ENCODE peak calls at places on chromosomes 3 and 15, in nine cellular contexts. O, G, A, W, T, F, I, U and K are unnamed samples. For H3K36me3 and H3K9me3, the result is how much of the 10 kb centered on the place peaks cover.

GRCh38 chr3:4906107-4906621 is 73.1 kb upstream of the BHLHE40 start:
- DNase-seq in T (no peak), A (no peak), W (no peak), F (no peak), G (no peak), O (no peak), U (no peak), I (no peak), K (no peak)

GRCh38 chr3:52521881-52522650 is 11.6 kb downstream of the NT5DC2 start:
- DNase-seq in U (no peak), W (peak), A (no peak), O (no peak), F (no peak), G (no peak), T (no peak), I (no peak), K (no peak)

GRCh38 chr15:43218908-43219706 is 1.7 kb downstream of the EPB42 start:
- DNase-seq in T (no peak), U (no peak), I (no peak), F (peak), A (no peak), G (no peak), W (no peak), O (no peak), K (no peak)

GRCh38 chr3:174958671-174959328 is 99.7 kb downstream of the NAALADL2 start:
- DNase-seq in I (no peak), A (no peak), T (no peak), G (no peak), O (no peak), W (no peak), U (no peak), F (no peak), K (no peak)

GRCh38 chr3:175512700-175513099 is 653.6 kb downstream of the NAALADL2 start:
- DNase-seq in I (no peak), U (no peak), W (no peak), T (no peak), G (no peak), F (no peak), A (no peak), O (no peak), K (no peak)

GRCh38 chr15:70351391-70351790 is 253.7 kb upstream of the TLE3 start:
- DNase-seq in T (no peak), O (no peak), A (no peak), I (no peak), U (peak), F (no peak), G (no peak), W (no peak), K (no peak)

GRCh38 chr3:155065537-155065936 is 14.6 kb upstream of the MME start:
- DNase-seq in G (no peak), A (no peak), U (no peak), T (no peak), W (no peak), F (no peak), I (no peak), O (no peak), K (no peak)

GRCh38 chr3:4865714-4866113 is 113.5 kb upstream of the BHLHE40 start:
- DNase-seq in T (no peak), U (no peak), W (no peak), A (no peak), G (no peak), F (no peak), I (no peak), O (no peak), K (no peak)

GRCh38 chr3:16350953-16351318 is 85.9 kb downstream of the OXNAD1 start:
- DNase-seq in W (no peak), F (no peak), T (no peak), U (no peak), G (no peak), I (no peak), A (no peak), O (no peak), K (no peak)

GRCh38 chr3:51620543-51620942 is 50.5 kb upstream of the TEX264 start:
- DNase-seq in O (no peak), W (peak), I (no peak), F (no peak), T (no peak), U (no peak), A (no peak), G (peak), K (no peak)

GRCh38 chr3:60841355-60841754 is 409.9 kb downstream of the FHIT start:
- DNase-seq in T (no peak), O (no peak), I (no peak), F (no peak), G (peak), U (no peak), W (no peak), A (no peak), K (no peak)

GRCh38 chr3:126135398-126136076 is 44.8 kb downstream of the ALDH1L1 start:
- DNase-seq in I (peak), O (peak), A (peak), W (peak), U (peak), G (no peak), F (peak), T (peak), K (no peak)

GRCh38 chr3:71063768-71064287 is 519.7 kb downstream of the FOXP1 start:
- DNase-seq in G (peak), W (no peak), F (no peak), U (peak), A (no peak), T (no peak), I (no peak), O (no peak), K (no peak)

GRCh38 chr3:47469616-47470015 is 6.1 kb downstream of the SCAP start:
- DNase-seq in W (no peak), T (no peak), U (no peak), G (no peak), I (no peak), F (no peak), A (no peak), O (peak), K (no peak)

GRCh38 chr15:63093486-63094205 is 28.0 kb upstream of the LACTB start:
- DNase-seq in G (peak), O (peak), U (peak), W (peak), A (peak), I (peak), F (peak), T (peak), K (peak)

GRCh38 chr3:35659808-35660207 is 20.5 kb downstream of the ARPP21 start:
- DNase-seq in W (no peak), G (peak), I (no peak), T (no peak), U (no peak), O (peak), F (no peak), A (no peak), K (no peak)

GRCh38 chr3:63753995-63754394 is 65.1 kb upstream of the C3orf49 start:
- DNase-seq in W (no peak), G (no peak), I (no peak), O (no peak), U (no peak), F (no peak), T (no peak), A (no peak), K (no peak)

GRCh38 chr3:183743231-183743630 is 45.6 kb downstream of the YEATS2 start:
- DNase-seq in T (no peak), A (no peak), G (no peak), W (no peak), U (no peak), O (no peak), I (no peak), F (no peak), K (no peak)
- H3K36me3 ChIP-seq in T (under half), A (under half), G (under half), W (under half), U (under half), O (under half), I (under half), F (under half), K (under half)

DNA sequence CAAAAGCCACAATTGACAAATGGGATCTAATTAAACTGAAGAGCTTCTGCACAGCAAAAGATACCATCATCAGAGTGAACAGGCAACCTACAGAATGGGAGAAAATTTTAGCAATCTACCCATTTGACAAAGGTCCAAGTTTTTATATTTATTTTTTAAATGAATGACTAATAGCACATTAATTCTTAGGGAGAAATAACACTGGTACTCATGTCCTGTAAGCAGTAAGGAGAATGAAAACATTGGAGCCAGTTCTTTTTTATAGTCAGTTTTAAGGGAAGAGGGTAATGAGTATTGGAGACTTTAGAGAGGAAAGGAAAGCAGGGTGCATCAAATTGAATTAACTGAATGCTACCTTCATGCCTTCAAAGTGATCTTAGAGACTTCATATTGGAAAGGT is 404.7 kb upstream of the TGFBR2 start:
- DNase-seq in U (no peak), F (no peak), T (no peak), G (no peak), A (no peak), W (no peak), O (no peak), I (no peak), K (no peak)
- TF ChIP-seq EP300 in U (no peak), F (no peak), T (no peak), G (no peak), A (no peak), W (no peak), O (no peak), I (no peak), K (no peak)

DNA sequence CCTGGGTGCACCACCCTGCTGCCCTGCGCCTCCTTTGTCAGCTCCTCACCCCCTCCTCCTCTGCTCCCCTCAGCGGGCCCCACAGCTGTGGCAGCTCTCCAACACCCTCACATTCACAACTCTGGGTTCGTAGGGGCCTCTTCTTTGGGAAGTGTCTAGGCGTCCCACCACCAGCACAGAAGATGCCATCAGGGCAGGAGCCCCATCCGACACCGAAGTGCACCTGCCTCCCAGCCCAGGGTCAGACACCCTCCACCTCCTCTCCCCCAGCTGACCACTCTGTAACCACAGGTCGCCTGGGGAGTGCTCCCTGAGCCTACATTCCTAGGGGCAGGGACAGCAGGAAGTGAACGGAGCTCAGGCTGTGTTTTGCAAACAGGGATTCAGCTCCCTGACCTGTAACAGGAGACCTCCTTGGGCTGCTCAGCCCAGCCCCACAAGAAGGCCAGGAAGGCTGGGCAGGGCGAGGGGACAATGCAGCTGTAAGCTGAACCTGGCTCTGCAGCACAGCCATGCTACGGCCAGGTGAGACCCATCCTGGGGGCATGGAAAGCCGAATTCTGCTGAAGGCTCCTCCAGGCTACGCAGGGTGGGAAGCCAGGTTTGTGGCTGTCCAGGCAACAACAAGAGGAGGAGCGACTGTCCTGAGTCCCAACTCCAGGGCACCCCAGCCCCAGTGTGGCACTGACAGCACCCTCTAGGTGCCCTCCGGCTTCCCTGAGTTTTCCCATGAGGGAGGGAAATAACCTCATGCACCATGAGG is 269.0 kb downstream of the GOLGA6L6 start:
- DNase-seq in T (no peak), O (no peak), W (no peak), F (no peak), A (no peak), I (no peak), G (no peak), U (no peak), K (no peak)
- H3K9me3 ChIP-seq in T (under half), O (under half), W (under half), F (under half), A (under half), I (under half), G (under half), U (under half), K (under half)

GRCh38 chr3:184177767-184178306 is 3.2 kb downstream of the AP2M1 start:
- DNase-seq in G (no peak), A (no peak), U (no peak), O (no peak), I (peak), W (no peak), F (no peak), T (no peak), K (no peak)
- H3K36me3 ChIP-seq in G (half or more), A (half or more), U (half or more), O (under half), I (under half), W (under half), F (under half), T (half or more), K (half or more)

GRCh38 chr15:92305342-92305741 is 88.3 kb upstream of the ST8SIA2 start:
- DNase-seq in A (no peak), I (no peak), O (no peak), U (no peak), F (no peak), W (no peak), G (no peak), T (no peak), K (no peak)

GRCh38 chr15:92304239-92304975 is 89.3 kb upstream of the ST8SIA2 start:
- DNase-seq in F (no peak), I (no peak), G (no peak), T (no peak), U (no peak), A (no peak), O (no peak), W (no peak), K (no peak)

DNA sequence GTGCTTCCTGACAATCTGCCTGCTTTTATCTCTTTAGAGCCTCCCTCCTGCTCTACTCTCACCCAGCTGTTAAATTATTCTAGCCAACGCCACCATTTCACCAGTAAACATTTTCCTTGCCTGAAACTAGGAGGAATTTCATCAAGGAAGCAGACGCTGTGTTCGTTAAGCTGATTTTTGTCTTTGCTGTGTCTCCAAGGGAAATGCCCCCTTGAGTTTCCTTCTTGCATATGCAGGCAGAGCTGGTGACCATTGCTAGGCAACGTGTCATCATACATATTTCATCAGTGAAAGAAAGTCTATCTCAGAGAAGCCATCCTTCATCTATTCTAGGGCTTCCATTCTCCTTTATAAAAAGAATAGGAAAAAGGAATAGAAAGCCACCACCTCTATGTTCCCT is 87.0 kb upstream of the ST8SIA2 start:
- DNase-seq in T (no peak), I (no peak), O (no peak), A (no peak), F (no peak), W (no peak), G (peak), U (no peak), K (no peak)
- TF ChIP-seq EP300 in T (no peak), I (no peak), O (no peak), A (no peak), F (no peak), W (no peak), G (no peak), U (no peak), K (no peak)

GRCh38 chr15:45231061-45231576 is 20.9 kb upstream of the SLC28A2 start:
- DNase-seq in G (no peak), I (no peak), O (no peak), W (no peak), F (no peak), U (no peak), A (no peak), T (no peak), K (no peak)

GRCh38 chr15:45228931-45229330 is 23.1 kb upstream of the SLC28A2 start:
- DNase-seq in O (no peak), A (peak), U (no peak), F (no peak), G (no peak), W (no peak), T (no peak), I (no peak), K (no peak)

GRCh38 chr15:45231864-45232562 is 20.0 kb upstream of the SLC28A2 start:
- DNase-seq in I (no peak), A (no peak), G (no peak), W (no peak), F (no peak), T (no peak), U (no peak), O (no peak), K (no peak)

GRCh38 chr15:45230246-45230965 is 21.6 kb upstream of the SLC28A2 start:
- DNase-seq in I (no peak), G (no peak), F (no peak), A (no peak), U (no peak), T (no peak), O (no peak), W (no peak), K (no peak)

DNA sequence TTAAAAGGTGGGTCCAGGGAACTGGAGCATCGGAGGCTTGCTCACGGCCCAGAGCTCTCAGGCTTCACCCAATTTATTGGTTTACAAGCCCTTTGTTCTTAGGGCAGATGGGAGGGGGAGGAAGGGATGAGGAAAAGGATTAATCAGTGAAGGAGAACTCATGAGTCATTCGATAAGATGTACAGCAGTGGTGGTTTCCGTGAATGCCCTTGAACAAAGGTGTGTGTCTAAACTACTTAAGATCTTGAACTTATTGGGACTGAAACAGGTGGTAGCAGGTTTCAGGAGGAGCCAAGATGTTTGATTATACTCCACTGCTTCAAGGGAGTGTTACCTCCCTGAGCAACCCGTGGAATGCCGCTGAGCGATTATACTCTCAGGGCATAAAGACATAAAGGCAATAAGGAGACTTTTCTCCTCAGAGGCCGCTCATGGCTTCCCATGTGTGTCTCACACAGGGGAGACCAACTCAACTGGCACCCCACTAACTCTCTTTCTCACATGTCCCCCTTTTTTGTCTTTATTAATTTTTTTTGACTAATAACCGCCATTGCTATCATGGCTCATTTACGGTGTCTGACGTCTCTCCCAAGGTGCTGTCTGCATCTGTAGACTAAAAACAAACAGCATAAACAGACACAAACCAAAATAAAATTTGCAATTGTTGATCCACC is 17.3 kb upstream of the SLC28A2 start:
- DNase-seq in U (no peak), F (no peak), O (no peak), G (no peak), W (no peak), I (no peak), T (no peak), A (no peak), K (no peak)
- H3K9me3 ChIP-seq in U (under half), F (under half), O (under half), G (under half), W (under half), I (under half), T (under half), A (under half), K (under half)

DNA sequence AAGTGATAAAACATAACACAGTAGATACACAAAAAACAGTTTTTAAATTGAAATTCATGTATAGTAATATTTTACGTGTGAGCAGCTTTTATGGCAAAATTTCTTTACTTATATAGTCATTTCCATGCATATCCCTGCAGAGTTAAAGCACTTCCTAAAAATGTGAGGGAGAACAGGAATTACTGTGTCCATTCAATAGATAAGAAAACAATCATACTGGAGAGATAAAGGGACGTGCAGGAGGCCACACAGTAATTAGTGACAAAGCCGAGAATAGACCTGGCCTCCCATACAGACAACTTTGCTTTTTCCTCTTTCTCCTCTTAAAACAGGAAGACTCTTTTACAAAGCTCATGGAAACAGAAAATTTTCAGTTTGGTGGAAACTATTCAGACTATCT is 247.5 kb downstream of the CDIN1 start:
- DNase-seq in W (no peak), T (no peak), I (no peak), F (no peak), O (no peak), U (no peak), G (no peak), A (no peak), K (no peak)
- H3K36me3 ChIP-seq in W (under half), T (under half), I (under half), F (under half), O (under half), U (under half), G (under half), A (under half), K (under half)

GRCh38 chr15:36884404-36885335 is 215.7 kb downstream of the MEIS2 start:
- DNase-seq in O (no peak), T (no peak), G (no peak), W (no peak), F (no peak), A (no peak), U (no peak), I (no peak), K (no peak)

GRCh38 chr15:36888018-36888992 is 212.0 kb downstream of the MEIS2 start:
- DNase-seq in A (no peak), W (no peak), F (peak), O (no peak), G (no peak), U (no peak), T (no peak), I (no peak), K (no peak)

GRCh38 chr15:36885709-36886108 is 214.6 kb downstream of the MEIS2 start:
- DNase-seq in A (no peak), U (no peak), I (no peak), T (no peak), F (no peak), O (no peak), W (no peak), G (no peak), K (no peak)

GRCh38 chr15:36886135-36887011 is 214.0 kb downstream of the MEIS2 start:
- DNase-seq in T (no peak), A (no peak), I (no peak), G (no peak), O (no peak), W (no peak), U (no peak), F (no peak), K (no peak)

DNA sequence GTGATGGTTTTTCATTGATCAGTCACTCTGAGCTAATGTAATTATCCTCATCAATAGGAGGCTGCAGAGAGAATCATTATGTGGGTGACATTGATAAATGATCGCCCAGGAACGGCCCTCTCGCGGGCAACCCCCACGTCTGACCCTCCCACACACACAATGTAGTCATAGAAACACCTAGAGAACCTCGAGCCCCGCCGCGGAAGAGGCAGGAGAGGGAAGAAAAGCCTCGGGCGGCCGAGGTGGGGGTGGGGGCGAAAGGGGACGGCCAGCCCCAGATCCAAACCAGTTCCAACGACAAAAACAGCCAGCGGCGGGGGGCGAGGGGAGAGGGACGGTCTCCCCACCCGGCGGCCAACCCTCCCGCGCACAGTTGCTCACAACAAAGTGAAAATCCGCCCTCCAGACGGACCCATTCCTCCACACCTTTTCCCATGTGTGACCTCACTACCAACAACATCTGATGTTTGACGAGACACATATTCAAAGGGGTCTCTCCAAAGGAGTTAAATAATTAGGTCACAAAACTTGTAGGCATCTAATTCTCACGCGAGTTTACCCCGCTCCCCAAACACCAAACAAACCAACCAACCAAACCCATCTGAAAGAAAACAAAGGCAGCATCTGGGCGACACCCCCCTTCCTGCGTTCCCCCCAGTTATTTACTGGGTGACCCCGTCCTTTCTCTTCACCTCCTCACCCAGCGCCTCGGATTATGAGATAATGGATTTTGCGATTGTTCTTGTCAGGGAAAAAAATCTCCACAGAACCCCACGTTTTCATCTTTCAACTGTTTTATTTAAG is 212.9 kb downstream of the MEIS2 start:
- DNase-seq in O (no peak), G (no peak), T (no peak), W (no peak), I (no peak), F (no peak), U (no peak), A (no peak), K (no peak)
- TF ChIP-seq EP300 in O (no peak), G (no peak), T (no peak), W (no peak), I (no peak), F (no peak), U (no peak), A (no peak), K (no peak)